ENCODE peak calls at places on chromosomes 4 and X, in seven cellular contexts. One of them, this sample, is unnamed.

GRCh38 chrX:17814557-17814956 is 46.5 kb downstream of the RAI2 start:
- DNase-seq in spleen: no peak
- DNase-seq in bronchial epithelial cell: peak; percentile 7
- DNase-seq in mesendoderm: no peak
- DNase-seq in lung: no peak
- DNase-seq in transverse colon: no peak
- DNase-seq in neural progenitor cell: no peak
- DNase-seq in this sample: no peak

GRCh38 chr4:2419814-2420213 is 1.1 kb downstream of the CFAP99 start:
- DNase-seq in transverse colon: no peak
- DNase-seq in spleen: peak; percentile 75
- DNase-seq in mesendoderm: no peak
- DNase-seq in neural progenitor cell: no peak
- DNase-seq in bronchial epithelial cell: no peak
- DNase-seq in lung: no peak
- DNase-seq in this sample: no peak

GRCh38 chrX:19183777-19184485 is 61.7 kb upstream of the ADGRG2 start:
- DNase-seq in neural progenitor cell: no peak
- DNase-seq in spleen: no peak
- DNase-seq in bronchial epithelial cell: no peak
- DNase-seq in lung: no peak
- DNase-seq in mesendoderm: no peak
- DNase-seq in transverse colon: no peak
- DNase-seq in this sample: no peak

GRCh38 chr4:6720202-6720699 is 4.3 kb downstream of the BLOC1S4 start:
- DNase-seq in mesendoderm: peak; percentile 73
- DNase-seq in spleen: peak; percentile 95
- DNase-seq in transverse colon: peak; percentile 87
- DNase-seq in bronchial epithelial cell: no peak
- DNase-seq in lung: peak; percentile 86
- DNase-seq in neural progenitor cell: peak; percentile 93
- DNase-seq in this sample: peak; percentile 97

GRCh38 chr4:105113800-105114199 is 32.9 kb upstream of the TET2 start:
- DNase-seq in bronchial epithelial cell: no peak
- DNase-seq in transverse colon: no peak
- DNase-seq in spleen: no peak
- DNase-seq in neural progenitor cell: no peak
- DNase-seq in lung: no peak
- DNase-seq in mesendoderm: no peak
- DNase-seq in this sample: no peak

GRCh38 chr4:154456240-154456639 is 35.4 kb downstream of the DCHS2 start:
- DNase-seq in lung: no peak
- DNase-seq in neural progenitor cell: no peak
- DNase-seq in spleen: no peak
- DNase-seq in transverse colon: no peak
- DNase-seq in mesendoderm: no peak
- DNase-seq in bronchial epithelial cell: no peak
- DNase-seq in this sample: no peak

GRCh38 chr4:122602277-122603142 is 18.4 kb downstream of the IL21 start:
- DNase-seq in bronchial epithelial cell: peak; percentile 63
- DNase-seq in transverse colon: no peak
- DNase-seq in neural progenitor cell: peak; percentile 37
- DNase-seq in spleen: no peak
- DNase-seq in mesendoderm: peak; percentile 69
- DNase-seq in lung: no peak
- DNase-seq in this sample: peak; percentile 16

GRCh38 chr4:15303052-15303641 is 124.7 kb upstream of the C1QTNF7 start:
- DNase-seq in neural progenitor cell: no peak
- DNase-seq in transverse colon: no peak
- DNase-seq in lung: no peak
- DNase-seq in spleen: no peak
- DNase-seq in bronchial epithelial cell: peak; percentile 88
- DNase-seq in mesendoderm: no peak
- DNase-seq in this sample: no peak

GRCh38 chr4:95267081-95267480 is 281.7 kb downstream of the UNC5C start:
- DNase-seq in transverse colon: no peak
- DNase-seq in spleen: no peak
- DNase-seq in bronchial epithelial cell: peak; percentile 56
- DNase-seq in mesendoderm: peak; percentile 42
- DNase-seq in lung: no peak
- DNase-seq in neural progenitor cell: no peak
- DNase-seq in this sample: no peak

GRCh38 chr4:69440312-69440711 is 55.4 kb downstream of the UGT2B4 start:
- DNase-seq in mesendoderm: no peak
- DNase-seq in bronchial epithelial cell: no peak
- DNase-seq in spleen: no peak
- DNase-seq in transverse colon: no peak
- DNase-seq in neural progenitor cell: no peak
- DNase-seq in lung: no peak
- DNase-seq in this sample: no peak

GRCh38 chr4:2290488-2290887 is 28.6 kb upstream of the MXD4 start:
- DNase-seq in bronchial epithelial cell: no peak
- DNase-seq in spleen: peak; percentile 80
- DNase-seq in transverse colon: no peak
- DNase-seq in lung: no peak
- DNase-seq in neural progenitor cell: no peak
- DNase-seq in mesendoderm: no peak
- DNase-seq in this sample: peak; percentile 29

GRCh38 chrX:17550011-17550410 is 175.0 kb downstream of the NHS start:
- DNase-seq in bronchial epithelial cell: peak; percentile 41
- DNase-seq in spleen: no peak
- DNase-seq in neural progenitor cell: no peak
- DNase-seq in mesendoderm: no peak
- DNase-seq in transverse colon: no peak
- DNase-seq in lung: no peak
- DNase-seq in this sample: no peak

GRCh38 chrX:136193771-136194170 is 46.4 kb downstream of the FHL1 start:
- DNase-seq in neural progenitor cell: no peak
- DNase-seq in transverse colon: no peak
- DNase-seq in bronchial epithelial cell: no peak
- DNase-seq in spleen: no peak
- DNase-seq in mesendoderm: no peak
- DNase-seq in lung: no peak
- DNase-seq in this sample: no peak

GRCh38 chr4:99205104-99205979 is 13.7 kb downstream of the ADH6 start:
- DNase-seq in lung: no peak
- DNase-seq in bronchial epithelial cell: peak; percentile 33
- DNase-seq in neural progenitor cell: peak; percentile 3
- DNase-seq in mesendoderm: peak; percentile 44
- DNase-seq in spleen: no peak
- DNase-seq in transverse colon: peak; percentile 32
- DNase-seq in this sample: peak; percentile 26

GRCh38 chrX:118148737-118149136 is 32.1 kb upstream of the KLHL13 start:
- DNase-seq in transverse colon: no peak
- DNase-seq in mesendoderm: no peak
- DNase-seq in neural progenitor cell: no peak
- DNase-seq in lung: no peak
- DNase-seq in bronchial epithelial cell: no peak
- DNase-seq in spleen: no peak
- DNase-seq in this sample: no peak

GRCh38 chr4:24273148-24273547 is 311.2 kb downstream of the DHX15 start:
- DNase-seq in neural progenitor cell: no peak
- DNase-seq in lung: no peak
- DNase-seq in bronchial epithelial cell: peak; percentile 89
- DNase-seq in spleen: no peak
- DNase-seq in mesendoderm: no peak
- DNase-seq in transverse colon: no peak
- DNase-seq in this sample: no peak

GRCh38 chrX:70477734-70478075 is 33.1 kb downstream of the DLG3 start:
- DNase-seq in lung: no peak
- DNase-seq in spleen: no peak
- DNase-seq in mesendoderm: no peak
- DNase-seq in transverse colon: no peak
- DNase-seq in bronchial epithelial cell: no peak
- DNase-seq in neural progenitor cell: no peak
- DNase-seq in this sample: no peak

GRCh38 chrX:130253916-130254315 is 14.8 kb downstream of the ZNF280C start:
- DNase-seq in lung: no peak
- DNase-seq in neural progenitor cell: no peak
- DNase-seq in mesendoderm: no peak
- DNase-seq in spleen: no peak
- DNase-seq in transverse colon: no peak
- DNase-seq in bronchial epithelial cell: no peak
- DNase-seq in this sample: no peak

GRCh38 chr4:26885912-26886274 is 25.3 kb downstream of the STIM2 start:
- DNase-seq in spleen: no peak
- DNase-seq in bronchial epithelial cell: peak; percentile 52
- DNase-seq in neural progenitor cell: no peak
- DNase-seq in transverse colon: no peak
- DNase-seq in mesendoderm: no peak
- DNase-seq in lung: no peak
- DNase-seq in this sample: no peak
- H3K4me3 ChIP-seq in spleen: no peak overlapping the region
- H3K4me3 ChIP-seq in bronchial epithelial cell: no peak overlapping the region
- H3K4me3 ChIP-seq in neural progenitor cell: no peak overlapping the region
- H3K4me3 ChIP-seq in transverse colon: no peak overlapping the region
- H3K4me3 ChIP-seq in mesendoderm: no peak overlapping the region
- H3K4me3 ChIP-seq in lung: no peak overlapping the region
- H3K4me3 ChIP-seq in this sample: no peak overlapping the region

DNA sequence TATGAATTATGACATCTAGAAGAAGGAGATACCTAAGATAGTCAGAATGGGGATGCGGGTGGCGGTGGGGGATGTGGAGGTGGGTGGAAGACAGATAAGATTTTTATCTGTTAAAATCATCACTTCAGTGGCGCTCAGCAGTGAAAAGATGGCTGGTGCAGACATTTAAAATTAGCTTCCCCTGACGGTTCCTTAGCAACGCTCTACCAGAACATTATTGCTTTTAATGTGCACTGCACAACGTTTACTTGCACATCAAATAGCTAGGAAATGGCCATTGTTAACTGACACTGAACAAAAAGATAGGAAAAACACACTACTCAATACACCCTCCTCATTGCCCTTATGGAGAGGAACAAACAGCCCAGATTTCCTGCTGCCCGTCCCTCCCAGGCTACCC is 61.0 kb upstream of the FTHL17 start:
- DNase-seq in mesendoderm: no peak
- DNase-seq in transverse colon: no peak
- DNase-seq in lung: no peak
- DNase-seq in bronchial epithelial cell: no peak
- DNase-seq in spleen: no peak
- DNase-seq in neural progenitor cell: peak; percentile 28
- DNase-seq in this sample: no peak
- H3K27me3 ChIP-seq in mesendoderm: no peaks in the 10 kb centered on the region
- H3K27me3 ChIP-seq in transverse colon: no peaks in the 10 kb centered on the region
- H3K27me3 ChIP-seq in lung: no peaks in the 10 kb centered on the region
- H3K27me3 ChIP-seq in bronchial epithelial cell: no peaks in the 10 kb centered on the region
- H3K27me3 ChIP-seq in spleen: no peaks in the 10 kb centered on the region
- H3K27me3 ChIP-seq in neural progenitor cell: no peaks in the 10 kb centered on the region
- H3K27me3 ChIP-seq in this sample: no peaks in the 10 kb centered on the region

DNA sequence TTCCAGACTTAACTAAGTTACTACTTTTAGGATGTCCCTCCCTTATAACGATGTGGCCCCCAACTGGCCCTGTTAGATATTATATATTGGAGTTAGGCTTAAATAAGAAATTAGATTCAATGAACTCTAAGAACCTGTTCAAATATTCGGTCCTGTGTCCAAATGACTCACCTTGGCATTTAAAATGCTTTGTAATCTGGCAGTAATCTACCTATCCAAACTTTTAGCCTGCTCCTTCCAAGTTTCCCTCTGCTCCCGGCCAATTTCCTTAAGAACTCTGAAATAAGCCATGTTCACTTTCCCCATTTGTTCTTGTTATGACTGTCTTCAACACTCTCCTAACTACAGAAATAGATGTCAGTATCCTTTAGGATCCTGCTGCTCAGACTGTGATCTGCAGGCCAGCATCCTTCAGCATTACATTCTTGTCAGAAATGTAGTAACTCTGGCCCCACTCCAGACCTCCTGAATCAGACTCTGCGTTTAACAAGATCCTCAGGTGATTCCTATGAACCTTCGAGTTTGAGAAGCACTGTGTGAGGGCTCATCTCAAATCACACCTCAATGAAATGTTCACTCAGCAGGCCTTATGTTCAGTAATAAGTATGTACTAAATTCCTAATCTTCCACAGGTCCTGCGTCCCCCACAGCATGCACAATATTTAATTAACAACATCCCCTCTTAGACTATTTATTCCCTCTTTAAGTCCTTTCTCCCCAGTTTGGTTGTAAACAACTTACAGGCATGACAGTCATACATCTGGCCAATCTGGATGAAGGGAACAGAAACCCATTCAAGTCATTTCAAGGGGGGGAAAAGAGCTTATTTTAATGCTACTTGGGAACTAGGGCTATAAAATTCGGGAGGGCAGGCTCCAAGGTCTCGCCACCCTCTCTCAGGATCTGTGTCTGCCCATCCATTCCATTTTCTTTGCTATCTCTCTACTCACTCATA is 3.0 kb downstream of the ATP8A1 start:
- DNase-seq in bronchial epithelial cell: peak; percentile 67
- DNase-seq in transverse colon: no peak
- DNase-seq in spleen: no peak
- DNase-seq in mesendoderm: no peak
- DNase-seq in lung: no peak
- DNase-seq in neural progenitor cell: no peak
- DNase-seq in this sample: no peak
- H3K4me3 ChIP-seq in bronchial epithelial cell: no peak overlapping the region
- H3K4me3 ChIP-seq in transverse colon: no peak overlapping the region
- H3K4me3 ChIP-seq in spleen: no peak overlapping the region
- H3K4me3 ChIP-seq in mesendoderm: no peak overlapping the region
- H3K4me3 ChIP-seq in lung: no peak overlapping the region
- H3K4me3 ChIP-seq in neural progenitor cell: no peak overlapping the region
- H3K4me3 ChIP-seq in this sample: no peak overlapping the region

GRCh38 chrX:28585767-28586166 is 1.5 kb upstream of the IL1RAPL1 start:
- DNase-seq in neural progenitor cell: peak; percentile 19
- DNase-seq in spleen: no peak
- DNase-seq in bronchial epithelial cell: no peak
- DNase-seq in lung: no peak
- DNase-seq in mesendoderm: no peak
- DNase-seq in transverse colon: no peak
- DNase-seq in this sample: no peak
- H3K27me3 ChIP-seq in neural progenitor cell: no peaks in the 10 kb centered on the region
- H3K27me3 ChIP-seq in spleen: peaks cover 11% of the 10 kb centered on the region
- H3K27me3 ChIP-seq in bronchial epithelial cell: no peaks in the 10 kb centered on the region
- H3K27me3 ChIP-seq in lung: peaks cover 4% of the 10 kb centered on the region
- H3K27me3 ChIP-seq in mesendoderm: no peaks in the 10 kb centered on the region
- H3K27me3 ChIP-seq in transverse colon: no peaks in the 10 kb centered on the region
- H3K27me3 ChIP-seq in this sample: no peaks in the 10 kb centered on the region

GRCh38 chr4:147620315-147620714 is 3.1 kb downstream of the TMEM184C start:
- DNase-seq in transverse colon: no peak
- DNase-seq in neural progenitor cell: no peak
- DNase-seq in bronchial epithelial cell: no peak
- DNase-seq in mesendoderm: no peak
- DNase-seq in lung: no peak
- DNase-seq in spleen: no peak
- DNase-seq in this sample: no peak
- H3K4me3 ChIP-seq in transverse colon: no peak overlapping the region
- H3K4me3 ChIP-seq in neural progenitor cell: no peak overlapping the region
- H3K4me3 ChIP-seq in bronchial epithelial cell: no peak overlapping the region
- H3K4me3 ChIP-seq in mesendoderm: no peak overlapping the region
- H3K4me3 ChIP-seq in lung: no peak overlapping the region
- H3K4me3 ChIP-seq in spleen: no peak overlapping the region
- H3K4me3 ChIP-seq in this sample: no peak overlapping the region

GRCh38 chrX:39324233-39324632 is 523.0 kb downstream of the MID1IP1 start:
- DNase-seq in spleen: no peak
- DNase-seq in neural progenitor cell: no peak
- DNase-seq in bronchial epithelial cell: no peak
- DNase-seq in transverse colon: no peak
- DNase-seq in lung: no peak
- DNase-seq in mesendoderm: no peak
- DNase-seq in this sample: no peak
- H3K27me3 ChIP-seq in spleen: peaks cover 4% of the 10 kb centered on the region
- H3K27me3 ChIP-seq in neural progenitor cell: no peaks in the 10 kb centered on the region
- H3K27me3 ChIP-seq in bronchial epithelial cell: no peaks in the 10 kb centered on the region
- H3K27me3 ChIP-seq in transverse colon: no peaks in the 10 kb centered on the region
- H3K27me3 ChIP-seq in lung: peaks cover 4% of the 10 kb centered on the region
- H3K27me3 ChIP-seq in mesendoderm: no peaks in the 10 kb centered on the region
- H3K27me3 ChIP-seq in this sample: no peaks in the 10 kb centered on the region

This sample was measured in H7.